ENCODE peak calls at places on chromosomes 16 and 17, in eight cellular contexts. U is OCI-LY7; R is transverse colon; T is IMR-90; G is AG04450; N is lower lobe of right lung; J is A549; Y is CD4-positive, alpha-beta T cell. V is an unnamed sample.

GRCh38 chr16:89924298-89924924 is 1.3 kb downstream of the TUBB3 start:
- DNase-seq in U (peak; percentile 91), R (no peak), T (peak; percentile 44), G (no peak), N (no peak), J (peak; percentile 58), Y (peak; percentile 32), V (peak; percentile 70)

GRCh38 chr17:77712578-77712977 is 245.9 kb upstream of the TNRC6C start:
- DNase-seq in U (no peak), R (no peak), T (no peak), G (no peak), N (no peak), J (no peak), Y (no peak), V (no peak)

GRCh38 chr16:4313563-4314531 is 2.0 kb upstream of the GLIS2 start:
- DNase-seq in U (peak; percentile 40), R (peak; percentile 50), T (no peak), G (no peak), N (peak; percentile 77), J (peak; percentile 95), Y (no peak), V (no peak)

GRCh38 chr17:73480740-73481139 is 163.5 kb downstream of the SDK2 start:
- DNase-seq in U (no peak), R (no peak), T (no peak), G (no peak), N (no peak), J (no peak), Y (no peak), V (no peak)

GRCh38 chr16:86680137-86680536 is 101.8 kb downstream of the FOXL1 start:
- DNase-seq in U (no peak), R (no peak), T (peak; percentile 85), G (peak; percentile 56), N (no peak), J (no peak), Y (no peak), V (no peak)

GRCh38 chr17:60525347-60525623 is 757 bp downstream of the APPBP2 start:
- DNase-seq in U (no peak), R (no peak), T (peak; percentile 4), G (no peak), N (no peak), J (no peak), Y (no peak), V (no peak)

GRCh38 chr16:35188288-35189155 is 1729.1 kb downstream of the TP53TG3F start:
- DNase-seq in U (peak; percentile 1), R (no peak), T (no peak), G (no peak), N (peak; percentile 34), J (peak; percentile 18), Y (no peak), V (no peak)

GRCh38 chr17:79169861-79170260 is 95.2 kb downstream of the ENGASE start:
- DNase-seq in U (no peak), R (no peak), T (no peak), G (no peak), N (no peak), J (no peak), Y (no peak), V (no peak)

GRCh38 chr17:75267146-75267402 is 4.0 kb downstream of the MIF4GD start:
- DNase-seq in U (no peak), R (no peak), T (no peak), G (no peak), N (peak; percentile 70), J (no peak), Y (no peak), V (no peak)

GRCh38 chr17:2049333-2050245 is 5.3 kb upstream of the HIC1 start:
- DNase-seq in U (peak; percentile 46), R (peak; percentile 90), T (peak; percentile 77), G (no peak), N (peak; percentile 92), J (peak; percentile 81), Y (peak; percentile 91), V (peak; percentile 26)

GRCh38 chr16:31200821-31201510 is 1.6 kb downstream of the PYCARD start:
- DNase-seq in U (peak; percentile 49), R (no peak), T (no peak), G (no peak), N (no peak), J (peak; percentile 49), Y (peak; percentile 50), V (no peak)

GRCh38 chr17:61201211-61201610 is 198.4 kb upstream of the TBX2 start:
- DNase-seq in U (no peak), R (no peak), T (peak; percentile 99), G (peak; percentile 97), N (no peak), J (peak; percentile 91), Y (no peak), V (no peak)

GRCh38 chr16:68644715-68645493 is at the start of gene CDH3:
- DNase-seq in U (no peak), R (peak; percentile 65), T (no peak), G (no peak), N (peak; percentile 67), J (no peak), Y (peak; percentile 22), V (no peak)
- H3K27ac ChIP-seq in U (no peak within 1 kb of the TSS), R (no peak within 1 kb of the TSS), T (no peak within 1 kb of the TSS), G (no peak within 1 kb of the TSS), N (no peak within 1 kb of the TSS), J (no peak within 1 kb of the TSS), Y (no peak within 1 kb of the TSS), V (no peak within 1 kb of the TSS)

GRCh38 chr17:30829022-30829421 is 2.7 kb upstream of the ATAD5 start:
- DNase-seq in U (no peak), R (no peak), T (no peak), G (no peak), N (no peak), J (no peak), Y (no peak), V (no peak)

GRCh38 chr17:30827082-30827481 is 2.6 kb upstream of the CRLF3 start:
- DNase-seq in U (no peak), R (no peak), T (no peak), G (no peak), N (no peak), J (no peak), Y (no peak), V (no peak)

GRCh38 chr17:30831257-30831656 is 509 bp upstream of the ATAD5 start:
- DNase-seq in U (peak; percentile 61), R (no peak), T (peak; percentile 5), G (no peak), N (no peak), J (peak; percentile 44), Y (no peak), V (no peak)

GRCh38 chr17:30831663-30832437 is at the start of gene ATAD5:
- DNase-seq in U (peak; percentile 91), R (peak; percentile 93), T (peak; percentile 91), G (peak; percentile 70), N (peak; percentile 96), J (peak; percentile 95), Y (peak; percentile 80), V (peak; percentile 81)

GRCh38 chr17:30832438-30832790 is 648 bp downstream of the ATAD5 start:
- DNase-seq in U (no peak), R (no peak), T (no peak), G (no peak), N (no peak), J (no peak), Y (no peak), V (no peak)
- H3K27ac ChIP-seq in U (peak overlapping the region; percentile 60), R (no peak overlapping the region), T (peak overlapping the region; percentile 64), G (no peak overlapping the region), N (no peak overlapping the region), J (peak overlapping the region; percentile 78), Y (no peak overlapping the region), V (no peak overlapping the region)

DNA sequence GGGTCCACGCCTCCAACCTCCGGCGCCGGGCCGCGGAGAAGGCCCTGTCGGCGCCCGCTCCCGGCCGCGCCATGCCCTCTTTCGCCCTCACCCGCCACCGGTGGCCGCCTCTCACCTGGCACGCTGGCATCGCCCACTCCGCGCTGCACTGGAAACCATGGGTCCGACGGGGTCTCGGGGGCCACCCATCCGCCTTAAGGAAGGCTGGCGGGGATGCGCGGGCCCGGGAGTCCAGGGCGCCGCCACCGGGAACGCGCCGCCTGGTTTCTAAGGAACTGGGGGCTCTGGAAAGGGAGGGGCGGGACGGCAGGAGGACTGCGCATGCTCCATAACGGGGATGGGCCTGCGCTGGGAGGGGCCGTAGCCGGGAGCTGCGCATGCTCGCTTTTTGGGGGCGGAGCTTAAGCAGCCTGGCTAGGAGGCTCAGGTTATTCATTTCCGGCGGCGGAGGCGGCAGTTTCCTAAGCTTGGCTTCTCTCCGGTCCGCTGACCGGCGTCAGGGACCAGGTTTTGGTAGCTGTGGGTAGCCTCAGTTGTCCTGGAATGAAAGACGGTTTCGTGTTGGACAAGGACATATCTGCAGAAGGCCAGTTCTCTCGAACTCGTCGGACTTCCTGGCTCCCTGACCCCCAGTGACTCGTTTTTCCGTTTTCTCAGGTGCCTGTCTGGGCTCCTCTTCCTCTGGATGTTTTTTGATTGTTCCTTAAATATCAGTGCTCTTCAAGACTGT is at the start of gene GFOD2:
- DNase-seq in U (peak; percentile 95), R (peak; percentile 98), T (peak; percentile 92), G (peak; percentile 88), N (peak; percentile 96), J (peak; percentile 94), Y (peak; percentile 97), V (peak; percentile 83)
- H3K27ac ChIP-seq in U (peak within 1 kb of the TSS; percentile 63), R (peak within 1 kb of the TSS; percentile 87), T (peak within 1 kb of the TSS; percentile 89), G (peak within 1 kb of the TSS; percentile 75), N (peak within 1 kb of the TSS; percentile 86), J (peak within 1 kb of the TSS; percentile 85), Y (peak within 1 kb of the TSS; percentile 81), V (peak within 1 kb of the TSS; percentile 94)

GRCh38 chr16:74582984-74583383 is 23.9 kb downstream of the GLG1 start:
- DNase-seq in U (no peak), R (no peak), T (no peak), G (no peak), N (no peak), J (peak; percentile 18), Y (no peak), V (no peak)

GRCh38 chr16:74580828-74581227 is 26.1 kb downstream of the GLG1 start:
- DNase-seq in U (no peak), R (no peak), T (no peak), G (no peak), N (no peak), J (no peak), Y (no peak), V (no peak)

GRCh38 chr16:74586948-74587347 is 20.0 kb downstream of the GLG1 start:
- DNase-seq in U (no peak), R (no peak), T (no peak), G (no peak), N (no peak), J (no peak), Y (no peak), V (no peak)

DNA sequence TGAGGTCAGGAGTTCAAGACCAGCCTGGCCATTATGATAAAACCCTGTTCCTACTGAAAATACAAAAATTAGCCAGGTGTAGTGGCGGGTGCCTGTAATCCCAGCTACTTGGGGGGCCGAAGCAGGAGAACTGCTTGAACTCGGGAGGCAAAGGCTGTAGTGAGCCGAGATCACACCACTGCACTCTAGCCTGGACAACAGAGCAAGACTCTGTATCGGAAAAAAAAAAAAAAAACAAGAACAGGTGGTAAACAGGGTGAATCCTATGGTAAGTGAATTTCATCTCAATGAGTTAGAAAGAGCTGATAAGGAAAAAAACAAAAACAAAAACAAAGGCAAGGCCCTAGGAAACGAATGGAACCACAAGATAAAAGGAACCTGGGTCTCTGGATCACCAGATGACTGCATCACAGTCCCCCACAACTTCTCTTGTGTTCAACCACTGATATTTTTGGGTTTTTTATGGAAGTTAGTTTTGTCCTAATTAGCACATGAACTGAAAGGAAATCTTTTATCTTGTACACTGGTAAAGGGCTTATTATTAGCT is 21.0 kb downstream of the GLG1 start:
- DNase-seq in U (no peak), R (no peak), T (no peak), G (no peak), N (no peak), J (no peak), Y (no peak), V (no peak)
- H3K27ac ChIP-seq in U (no peak overlapping the region), R (no peak overlapping the region), T (no peak overlapping the region), G (no peak overlapping the region), N (no peak overlapping the region), J (no peak overlapping the region), Y (no peak overlapping the region), V (no peak overlapping the region)

V was measured in caudate nucleus.